ENCODE peak calls at places on chromosomes 7 and 10, in eight cellular contexts. One of them, this sample, is unnamed.

GRCh38 chr10:132645630-132646442 is 108.2 kb downstream of the INPP5A start:
- DNase-seq in small intestine: no peak
- DNase-seq in heart right ventricle: no peak
- DNase-seq in right atrium auricular region: no peak
- DNase-seq in dorsolateral prefrontal cortex: peak
- DNase-seq in pancreas: no peak
- DNase-seq in AG04450: no peak
- DNase-seq in A549: no peak
- DNase-seq in this sample: no peak

GRCh38 chr10:124994573-124995473 is 52.9 kb downstream of the ZRANB1 start:
- DNase-seq in right atrium auricular region: peak
- DNase-seq in AG04450: no peak
- DNase-seq in pancreas: no peak
- DNase-seq in heart right ventricle: no peak
- DNase-seq in A549: no peak
- DNase-seq in small intestine: no peak
- DNase-seq in dorsolateral prefrontal cortex: no peak
- DNase-seq in this sample: no peak

GRCh38 chr10:6348091-6348862 is 145.5 kb downstream of the PFKFB3 start:
- DNase-seq in dorsolateral prefrontal cortex: peak
- DNase-seq in AG04450: no peak
- DNase-seq in small intestine: peak
- DNase-seq in right atrium auricular region: no peak
- DNase-seq in heart right ventricle: peak
- DNase-seq in A549: no peak
- DNase-seq in pancreas: peak
- DNase-seq in this sample: peak

GRCh38 chr7:151736403-151736909 is 140.5 kb downstream of the PRKAG2 start:
- DNase-seq in A549: peak
- DNase-seq in right atrium auricular region: peak
- DNase-seq in pancreas: no peak
- DNase-seq in AG04450: peak
- DNase-seq in small intestine: no peak
- DNase-seq in heart right ventricle: peak
- DNase-seq in dorsolateral prefrontal cortex: no peak
- DNase-seq in this sample: no peak

GRCh38 chr7:116598278-116598677 is 73.4 kb downstream of the CAV1 start:
- DNase-seq in right atrium auricular region: no peak
- DNase-seq in A549: no peak
- DNase-seq in pancreas: no peak
- DNase-seq in heart right ventricle: no peak
- DNase-seq in AG04450: no peak
- DNase-seq in dorsolateral prefrontal cortex: no peak
- DNase-seq in small intestine: no peak
- DNase-seq in this sample: no peak

GRCh38 chr10:31757374-31757773 is 171.3 kb downstream of the ARHGAP12 start:
- DNase-seq in heart right ventricle: no peak
- DNase-seq in small intestine: no peak
- DNase-seq in AG04450: no peak
- DNase-seq in right atrium auricular region: no peak
- DNase-seq in A549: no peak
- DNase-seq in dorsolateral prefrontal cortex: no peak
- DNase-seq in pancreas: no peak
- DNase-seq in this sample: no peak

GRCh38 chr7:48718731-48719387 is 205.5 kb upstream of the CDC14C start:
- DNase-seq in right atrium auricular region: no peak
- DNase-seq in A549: no peak
- DNase-seq in heart right ventricle: no peak
- DNase-seq in dorsolateral prefrontal cortex: no peak
- DNase-seq in pancreas: no peak
- DNase-seq in small intestine: no peak
- DNase-seq in AG04450: no peak
- DNase-seq in this sample: no peak

GRCh38 chr10:92929896-92930295 is 81.6 kb downstream of the EXOC6 start:
- DNase-seq in AG04450: no peak
- DNase-seq in pancreas: no peak
- DNase-seq in dorsolateral prefrontal cortex: no peak
- DNase-seq in A549: no peak
- DNase-seq in heart right ventricle: no peak
- DNase-seq in right atrium auricular region: no peak
- DNase-seq in small intestine: no peak
- DNase-seq in this sample: no peak

GRCh38 chr7:44056681-44057080 is 8.7 kb downstream of the PGAM2 start:
- DNase-seq in pancreas: peak
- DNase-seq in AG04450: no peak
- DNase-seq in small intestine: no peak
- DNase-seq in right atrium auricular region: no peak
- DNase-seq in dorsolateral prefrontal cortex: peak
- DNase-seq in heart right ventricle: no peak
- DNase-seq in A549: no peak
- DNase-seq in this sample: no peak

GRCh38 chr10:77637474-77637985 is at the start of gene KCNMA1:
- DNase-seq in pancreas: peak
- DNase-seq in small intestine: no peak
- DNase-seq in right atrium auricular region: no peak
- DNase-seq in heart right ventricle: no peak
- DNase-seq in A549: peak
- DNase-seq in dorsolateral prefrontal cortex: peak
- DNase-seq in AG04450: no peak
- DNase-seq in this sample: no peak

GRCh38 chr10:101840102-101840684 is 3.4 kb downstream of the KCNIP2 start:
- DNase-seq in AG04450: no peak
- DNase-seq in pancreas: no peak
- DNase-seq in right atrium auricular region: no peak
- DNase-seq in A549: no peak
- DNase-seq in small intestine: no peak
- DNase-seq in heart right ventricle: no peak
- DNase-seq in dorsolateral prefrontal cortex: no peak
- DNase-seq in this sample: no peak

GRCh38 chr10:124724279-124725027 is 19.7 kb downstream of the FAM53B start:
- DNase-seq in dorsolateral prefrontal cortex: peak
- DNase-seq in heart right ventricle: no peak
- DNase-seq in A549: no peak
- DNase-seq in right atrium auricular region: no peak
- DNase-seq in pancreas: peak
- DNase-seq in small intestine: peak
- DNase-seq in AG04450: no peak
- DNase-seq in this sample: no peak

GRCh38 chr7:12321248-12321647 is 82.4 kb downstream of the VWDE start:
- DNase-seq in pancreas: no peak
- DNase-seq in small intestine: no peak
- DNase-seq in AG04450: no peak
- DNase-seq in right atrium auricular region: no peak
- DNase-seq in dorsolateral prefrontal cortex: no peak
- DNase-seq in A549: no peak
- DNase-seq in heart right ventricle: no peak
- DNase-seq in this sample: no peak

GRCh38 chr10:119826777-119827176 is 45.9 kb downstream of the MCMBP start:
- DNase-seq in AG04450: no peak
- DNase-seq in pancreas: no peak
- DNase-seq in right atrium auricular region: no peak
- DNase-seq in heart right ventricle: no peak
- DNase-seq in dorsolateral prefrontal cortex: no peak
- DNase-seq in small intestine: no peak
- DNase-seq in A549: no peak
- DNase-seq in this sample: no peak

GRCh38 chr7:150358433-150358832 is 10.2 kb upstream of the REPIN1 start:
- DNase-seq in pancreas: no peak
- DNase-seq in right atrium auricular region: no peak
- DNase-seq in dorsolateral prefrontal cortex: no peak
- DNase-seq in heart right ventricle: no peak
- DNase-seq in AG04450: no peak
- DNase-seq in A549: no peak
- DNase-seq in small intestine: no peak
- DNase-seq in this sample: no peak

GRCh38 chr7:121545418-121545817 is 149.3 kb upstream of the FAM3C start:
- DNase-seq in pancreas: no peak
- DNase-seq in small intestine: no peak
- DNase-seq in right atrium auricular region: no peak
- DNase-seq in A549: no peak
- DNase-seq in dorsolateral prefrontal cortex: no peak
- DNase-seq in AG04450: no peak
- DNase-seq in heart right ventricle: no peak
- DNase-seq in this sample: no peak

GRCh38 chr7:134593530-134594392 is 44.9 kb downstream of the AKR1B15 start:
- DNase-seq in dorsolateral prefrontal cortex: peak
- DNase-seq in small intestine: peak
- DNase-seq in pancreas: peak
- DNase-seq in right atrium auricular region: peak
- DNase-seq in A549: peak
- DNase-seq in AG04450: peak
- DNase-seq in heart right ventricle: peak
- DNase-seq in this sample: no peak

GRCh38 chr7:139943391-139943790 is 114.3 kb downstream of the TBXAS1 start:
- DNase-seq in AG04450: no peak
- DNase-seq in dorsolateral prefrontal cortex: no peak
- DNase-seq in heart right ventricle: no peak
- DNase-seq in pancreas: no peak
- DNase-seq in A549: no peak
- DNase-seq in right atrium auricular region: no peak
- DNase-seq in small intestine: no peak
- DNase-seq in this sample: no peak

GRCh38 chr10:15106352-15107013 is 9.3 kb downstream of the RPP38 start:
- DNase-seq in dorsolateral prefrontal cortex: peak
- DNase-seq in pancreas: peak
- DNase-seq in right atrium auricular region: peak
- DNase-seq in AG04450: no peak
- DNase-seq in small intestine: peak
- DNase-seq in A549: peak
- DNase-seq in heart right ventricle: peak
- DNase-seq in this sample: peak

GRCh38 chr7:28980504-28981281 is 22.6 kb upstream of the TRIL start:
- DNase-seq in A549: no peak
- DNase-seq in pancreas: no peak
- DNase-seq in dorsolateral prefrontal cortex: no peak
- DNase-seq in right atrium auricular region: no peak
- DNase-seq in heart right ventricle: no peak
- DNase-seq in AG04450: no peak
- DNase-seq in small intestine: no peak
- DNase-seq in this sample: no peak

GRCh38 chr10:112792487-112793196 is 157.4 kb upstream of the TCF7L2 start:
- DNase-seq in dorsolateral prefrontal cortex: peak
- DNase-seq in AG04450: no peak
- DNase-seq in right atrium auricular region: peak
- DNase-seq in A549: no peak
- DNase-seq in pancreas: peak
- DNase-seq in small intestine: peak
- DNase-seq in heart right ventricle: peak
- DNase-seq in this sample: no peak
- H3K27ac ChIP-seq in dorsolateral prefrontal cortex: no peak
- H3K27ac ChIP-seq in AG04450: no peak
- H3K27ac ChIP-seq in right atrium auricular region: peak
- H3K27ac ChIP-seq in A549: peak
- H3K27ac ChIP-seq in pancreas: no peak
- H3K27ac ChIP-seq in small intestine: peak
- H3K27ac ChIP-seq in heart right ventricle: peak
- H3K27ac ChIP-seq in this sample: no peak

DNA sequence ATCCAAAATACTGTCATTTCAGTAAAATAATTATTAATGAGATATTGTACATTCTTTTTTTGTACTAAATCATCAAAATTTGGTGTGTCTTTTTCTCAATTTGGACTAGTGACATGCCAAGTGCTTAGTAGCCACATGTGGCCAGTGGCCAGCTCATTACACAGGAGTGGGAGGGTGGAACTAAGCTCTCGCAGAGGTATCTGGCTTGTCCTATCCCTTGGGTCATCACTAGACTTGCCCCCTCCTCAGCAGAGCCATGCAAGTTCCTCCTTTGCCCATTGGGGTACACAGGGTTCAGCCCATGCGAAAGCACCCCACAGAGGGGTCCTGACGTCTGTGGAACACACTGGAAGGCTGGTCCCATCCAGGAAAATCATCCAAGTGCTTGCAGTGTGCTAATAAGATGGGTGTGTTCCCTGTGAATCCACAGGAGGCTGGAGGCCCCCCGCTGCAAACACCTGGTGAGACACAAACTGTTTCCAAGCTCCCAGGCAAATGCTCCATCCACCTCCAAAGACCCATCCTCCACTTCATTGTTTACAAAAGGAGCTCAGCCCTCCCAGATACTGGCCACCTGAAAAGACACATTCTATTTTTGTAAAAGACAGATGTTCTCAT is 1.3 kb downstream of the ARHGAP22 start:
- DNase-seq in small intestine: no peak
- DNase-seq in pancreas: no peak
- DNase-seq in dorsolateral prefrontal cortex: no peak
- DNase-seq in A549: no peak
- DNase-seq in heart right ventricle: no peak
- DNase-seq in right atrium auricular region: peak
- DNase-seq in AG04450: no peak
- DNase-seq in this sample: no peak
- H3K27ac ChIP-seq in small intestine: no peak
- H3K27ac ChIP-seq in pancreas: no peak
- H3K27ac ChIP-seq in dorsolateral prefrontal cortex: peak
- H3K27ac ChIP-seq in A549: no peak
- H3K27ac ChIP-seq in heart right ventricle: no peak
- H3K27ac ChIP-seq in right atrium auricular region: no peak
- H3K27ac ChIP-seq in AG04450: peak
- H3K27ac ChIP-seq in this sample: no peak

DNA sequence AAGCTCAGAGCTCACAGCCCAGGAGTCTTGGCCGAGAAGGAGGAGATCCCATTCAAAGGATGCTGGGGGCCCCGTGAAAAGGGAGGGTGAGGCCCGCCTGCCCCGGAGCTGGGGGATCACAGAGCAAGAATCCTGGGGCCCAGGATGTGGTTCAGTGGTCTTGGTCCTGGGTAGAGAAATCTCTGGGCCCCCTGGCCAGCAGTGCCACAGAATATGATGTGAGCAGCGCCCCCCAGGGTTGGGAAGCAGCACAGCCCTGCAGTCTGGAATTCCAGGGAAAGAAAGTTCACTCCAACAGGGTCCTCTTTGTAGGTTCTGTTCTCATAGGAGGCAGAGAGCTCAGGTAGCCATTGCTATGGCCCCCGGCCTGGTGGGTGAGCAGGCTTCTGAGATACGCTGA is 77.6 kb upstream of the GNA12 start:
- DNase-seq in right atrium auricular region: no peak
- DNase-seq in dorsolateral prefrontal cortex: no peak
- DNase-seq in small intestine: no peak
- DNase-seq in pancreas: no peak
- DNase-seq in AG04450: no peak
- DNase-seq in heart right ventricle: no peak
- DNase-seq in A549: peak
- DNase-seq in this sample: no peak
- H3K27ac ChIP-seq in right atrium auricular region: no peak
- H3K27ac ChIP-seq in dorsolateral prefrontal cortex: no peak
- H3K27ac ChIP-seq in small intestine: no peak
- H3K27ac ChIP-seq in pancreas: no peak
- H3K27ac ChIP-seq in AG04450: no peak
- H3K27ac ChIP-seq in heart right ventricle: no peak
- H3K27ac ChIP-seq in A549: no peak
- H3K27ac ChIP-seq in this sample: no peak

DNA sequence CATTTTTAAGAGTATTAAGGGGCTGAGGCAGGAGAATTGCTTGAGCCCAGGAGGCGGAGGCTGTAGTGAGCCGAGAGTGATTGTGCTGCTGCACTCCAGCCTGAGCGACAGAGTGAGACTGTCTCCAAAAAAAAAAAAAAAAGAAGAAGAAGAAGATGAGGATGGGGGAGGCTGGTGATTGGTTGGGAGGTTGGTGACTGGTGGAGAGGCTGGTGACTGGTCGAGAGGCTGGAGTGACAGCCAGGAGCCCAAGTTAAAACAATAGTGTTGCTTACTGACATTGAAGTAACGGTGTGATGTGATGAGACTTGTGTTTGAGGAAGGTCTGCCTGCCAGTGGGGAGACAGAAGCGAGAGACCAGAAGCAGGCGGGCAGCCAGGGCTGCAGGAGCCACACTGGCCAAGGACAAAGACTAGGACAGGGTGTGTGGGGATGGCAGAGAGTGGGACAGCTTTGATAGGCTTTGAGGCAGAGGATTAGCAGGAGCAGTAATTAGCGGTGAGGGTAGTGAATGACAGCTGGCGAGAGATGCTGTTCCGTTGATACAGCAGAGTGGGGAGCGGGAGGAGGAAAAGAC is 4.9 kb downstream of the SRRT start:
- DNase-seq in AG04450: no peak
- DNase-seq in right atrium auricular region: no peak
- DNase-seq in A549: no peak
- DNase-seq in dorsolateral prefrontal cortex: no peak
- DNase-seq in pancreas: no peak
- DNase-seq in heart right ventricle: no peak
- DNase-seq in small intestine: no peak
- DNase-seq in this sample: no peak
- H3K27ac ChIP-seq in AG04450: no peak
- H3K27ac ChIP-seq in right atrium auricular region: peak
- H3K27ac ChIP-seq in A549: no peak
- H3K27ac ChIP-seq in dorsolateral prefrontal cortex: peak
- H3K27ac ChIP-seq in pancreas: no peak
- H3K27ac ChIP-seq in heart right ventricle: no peak
- H3K27ac ChIP-seq in small intestine: no peak
- H3K27ac ChIP-seq in this sample: no peak